ENCODE peak calls at places on chromosomes 16 and 17, in seven cellular contexts. One of them, this sample, is unnamed.

GRCh38 chr17:80455328-80455710 is 21.1 kb downstream of the NPTX1 start:
- DNase-seq in tibial artery: no peak
- DNase-seq in MCF 10A: peak
- DNase-seq in neural crest cell: peak
- DNase-seq in mesothelial cell of epicardium: no peak
- DNase-seq in omental fat pad: no peak
- DNase-seq in foreskin fibroblast: no peak
- DNase-seq in this sample: peak

GRCh38 chr17:50834786-50835562 is 412 bp upstream of the WFIKKN2 start:
- DNase-seq in mesothelial cell of epicardium: no peak
- DNase-seq in omental fat pad: no peak
- DNase-seq in neural crest cell: no peak
- DNase-seq in tibial artery: no peak
- DNase-seq in MCF 10A: no peak
- DNase-seq in foreskin fibroblast: peak
- DNase-seq in this sample: peak

GRCh38 chr17:45339646-45340605 is 23.1 kb upstream of the MAP3K14 start:
- DNase-seq in neural crest cell: no peak
- DNase-seq in omental fat pad: no peak
- DNase-seq in mesothelial cell of epicardium: no peak
- DNase-seq in MCF 10A: no peak
- DNase-seq in tibial artery: no peak
- DNase-seq in foreskin fibroblast: peak
- DNase-seq in this sample: no peak

GRCh38 chr16:85316321-85316919 is 204.1 kb upstream of the CIBAR2 start:
- DNase-seq in tibial artery: no peak
- DNase-seq in omental fat pad: no peak
- DNase-seq in foreskin fibroblast: peak
- DNase-seq in neural crest cell: peak
- DNase-seq in mesothelial cell of epicardium: no peak
- DNase-seq in MCF 10A: peak
- DNase-seq in this sample: peak

GRCh38 chr17:63701477-63702222 is 1.7 kb upstream of the LIMD2 start:
- DNase-seq in mesothelial cell of epicardium: no peak
- DNase-seq in MCF 10A: no peak
- DNase-seq in tibial artery: no peak
- DNase-seq in omental fat pad: no peak
- DNase-seq in neural crest cell: no peak
- DNase-seq in foreskin fibroblast: no peak
- DNase-seq in this sample: no peak

GRCh38 chr17:77516902-77517301 is 376.1 kb downstream of the SEC14L1 start:
- DNase-seq in MCF 10A: peak
- DNase-seq in foreskin fibroblast: peak
- DNase-seq in mesothelial cell of epicardium: no peak
- DNase-seq in tibial artery: no peak
- DNase-seq in neural crest cell: no peak
- DNase-seq in omental fat pad: no peak
- DNase-seq in this sample: no peak

GRCh38 chr17:596287-596686 is 118.4 kb downstream of the VPS53 start:
- DNase-seq in omental fat pad: no peak
- DNase-seq in MCF 10A: no peak
- DNase-seq in foreskin fibroblast: peak
- DNase-seq in neural crest cell: no peak
- DNase-seq in mesothelial cell of epicardium: no peak
- DNase-seq in tibial artery: no peak
- DNase-seq in this sample: no peak

GRCh38 chr17:10513284-10514067 is 4.9 kb downstream of the MYH1 start:
- DNase-seq in neural crest cell: no peak
- DNase-seq in MCF 10A: no peak
- DNase-seq in mesothelial cell of epicardium: no peak
- DNase-seq in tibial artery: peak
- DNase-seq in omental fat pad: no peak
- DNase-seq in foreskin fibroblast: no peak
- DNase-seq in this sample: no peak

GRCh38 chr17:72591500-72592241 is 470.9 kb downstream of the SOX9 start:
- DNase-seq in neural crest cell: peak
- DNase-seq in omental fat pad: no peak
- DNase-seq in MCF 10A: peak
- DNase-seq in mesothelial cell of epicardium: no peak
- DNase-seq in foreskin fibroblast: peak
- DNase-seq in tibial artery: no peak
- DNase-seq in this sample: peak

GRCh38 chr17:41631025-41631889 is 6.9 kb upstream of the KRT17 start:
- DNase-seq in foreskin fibroblast: no peak
- DNase-seq in mesothelial cell of epicardium: no peak
- DNase-seq in tibial artery: no peak
- DNase-seq in omental fat pad: no peak
- DNase-seq in neural crest cell: no peak
- DNase-seq in MCF 10A: no peak
- DNase-seq in this sample: no peak

GRCh38 chr16:85697441-85697840 is 8.7 kb upstream of the GINS2 start:
- DNase-seq in tibial artery: no peak
- DNase-seq in foreskin fibroblast: no peak
- DNase-seq in omental fat pad: no peak
- DNase-seq in MCF 10A: no peak
- DNase-seq in neural crest cell: no peak
- DNase-seq in mesothelial cell of epicardium: no peak
- DNase-seq in this sample: no peak

GRCh38 chr17:10156579-10157488 is 41.6 kb downstream of the GAS7 start:
- DNase-seq in mesothelial cell of epicardium: no peak
- DNase-seq in tibial artery: peak
- DNase-seq in omental fat pad: no peak
- DNase-seq in neural crest cell: no peak
- DNase-seq in MCF 10A: no peak
- DNase-seq in foreskin fibroblast: no peak
- DNase-seq in this sample: peak

GRCh38 chr17:9529033-9529748 is 46.4 kb downstream of the STX8 start:
- DNase-seq in MCF 10A: peak
- DNase-seq in mesothelial cell of epicardium: no peak
- DNase-seq in neural crest cell: no peak
- DNase-seq in omental fat pad: no peak
- DNase-seq in foreskin fibroblast: peak
- DNase-seq in tibial artery: no peak
- DNase-seq in this sample: no peak

DNA sequence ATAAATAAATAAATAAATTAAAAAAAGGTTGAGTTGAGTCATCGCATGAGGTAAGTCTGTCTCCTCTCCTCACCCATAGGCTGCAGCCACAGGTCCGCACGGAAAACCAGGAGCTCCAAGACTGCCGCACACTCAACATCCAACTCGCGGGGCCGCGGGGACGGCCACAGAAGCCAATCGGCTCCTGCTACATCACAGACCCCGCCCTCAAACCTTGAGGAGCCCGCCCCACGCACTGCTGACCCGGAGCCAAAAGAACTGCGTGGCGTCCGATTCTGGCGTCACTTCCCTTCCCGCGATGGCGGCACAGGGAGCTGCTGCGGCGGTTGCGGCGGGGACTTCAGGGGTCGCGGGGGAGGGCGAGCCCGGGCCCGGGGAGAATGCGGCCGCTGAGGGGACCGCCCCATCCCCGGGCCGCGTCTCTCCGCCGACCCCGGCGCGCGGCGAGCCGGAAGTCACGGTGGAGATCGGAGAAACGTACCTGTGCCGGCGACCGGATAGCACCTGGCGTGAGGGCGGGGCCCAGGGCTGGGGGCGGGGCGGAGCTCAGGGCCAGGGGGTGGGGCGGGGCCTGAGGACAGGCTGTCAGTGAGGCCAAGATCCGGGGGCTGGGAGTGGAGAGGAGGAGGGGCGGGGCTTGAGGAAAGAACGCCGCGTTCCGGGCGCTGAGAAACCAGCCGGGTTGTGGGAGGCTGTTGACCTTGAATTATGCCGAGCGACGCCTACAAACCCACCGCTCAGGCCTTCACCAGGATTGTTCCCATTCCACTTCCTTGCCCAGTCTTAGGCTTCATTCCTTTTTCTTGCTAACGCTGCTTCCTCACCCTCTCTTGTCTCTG is at the start of gene KAT8:
- DNase-seq in tibial artery: peak
- DNase-seq in omental fat pad: peak
- DNase-seq in neural crest cell: peak
- DNase-seq in foreskin fibroblast: peak
- DNase-seq in mesothelial cell of epicardium: peak
- DNase-seq in MCF 10A: peak
- DNase-seq in this sample: peak
- TF ChIP-seq CTCF in tibial artery: no peak
- TF ChIP-seq CTCF in omental fat pad: no peak
- TF ChIP-seq CTCF in neural crest cell: no peak
- TF ChIP-seq CTCF in foreskin fibroblast: no peak
- TF ChIP-seq CTCF in mesothelial cell of epicardium: no peak
- TF ChIP-seq CTCF in MCF 10A: no peak
- TF ChIP-seq CTCF in this sample: no peak

DNA sequence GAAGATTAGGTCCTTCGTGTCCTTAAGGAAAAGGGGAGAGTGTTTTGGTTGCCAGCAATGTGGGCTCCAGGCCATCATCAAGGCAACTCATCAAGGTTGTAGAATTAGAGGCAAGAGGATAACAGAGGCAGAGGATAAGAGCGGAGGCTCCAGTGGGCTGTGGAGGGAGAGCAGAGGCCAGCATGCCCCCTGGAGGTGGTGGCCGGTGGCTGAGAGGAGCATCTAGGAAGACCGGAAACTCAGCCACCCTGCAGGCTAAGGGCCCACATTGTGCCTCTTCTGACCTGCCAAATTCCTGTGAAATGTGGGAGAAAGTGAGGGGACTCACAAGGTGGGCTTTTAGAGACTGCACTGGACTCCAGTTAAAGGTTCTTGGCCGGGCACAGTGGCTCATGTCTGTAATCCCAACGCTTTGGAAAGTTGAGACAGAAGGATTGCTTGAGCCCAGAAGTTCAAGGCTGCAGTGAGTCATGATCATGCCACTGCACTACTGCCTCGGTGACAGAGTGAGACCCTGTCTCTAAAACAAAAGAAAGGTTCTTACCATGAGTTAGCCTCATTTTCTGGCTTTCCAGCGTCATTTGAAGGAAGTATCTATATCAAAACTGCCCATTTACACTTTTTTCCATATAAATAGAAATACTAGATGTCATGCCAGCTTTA is 62.7 kb upstream of the ADORA2B start:
- DNase-seq in omental fat pad: no peak
- DNase-seq in MCF 10A: no peak
- DNase-seq in mesothelial cell of epicardium: no peak
- DNase-seq in neural crest cell: no peak
- DNase-seq in tibial artery: no peak
- DNase-seq in foreskin fibroblast: no peak
- DNase-seq in this sample: no peak
- TF ChIP-seq CTCF in omental fat pad: no peak
- TF ChIP-seq CTCF in MCF 10A: no peak
- TF ChIP-seq CTCF in mesothelial cell of epicardium: no peak
- TF ChIP-seq CTCF in neural crest cell: no peak
- TF ChIP-seq CTCF in tibial artery: no peak
- TF ChIP-seq CTCF in foreskin fibroblast: no peak
- TF ChIP-seq CTCF in this sample: no peak

DNA sequence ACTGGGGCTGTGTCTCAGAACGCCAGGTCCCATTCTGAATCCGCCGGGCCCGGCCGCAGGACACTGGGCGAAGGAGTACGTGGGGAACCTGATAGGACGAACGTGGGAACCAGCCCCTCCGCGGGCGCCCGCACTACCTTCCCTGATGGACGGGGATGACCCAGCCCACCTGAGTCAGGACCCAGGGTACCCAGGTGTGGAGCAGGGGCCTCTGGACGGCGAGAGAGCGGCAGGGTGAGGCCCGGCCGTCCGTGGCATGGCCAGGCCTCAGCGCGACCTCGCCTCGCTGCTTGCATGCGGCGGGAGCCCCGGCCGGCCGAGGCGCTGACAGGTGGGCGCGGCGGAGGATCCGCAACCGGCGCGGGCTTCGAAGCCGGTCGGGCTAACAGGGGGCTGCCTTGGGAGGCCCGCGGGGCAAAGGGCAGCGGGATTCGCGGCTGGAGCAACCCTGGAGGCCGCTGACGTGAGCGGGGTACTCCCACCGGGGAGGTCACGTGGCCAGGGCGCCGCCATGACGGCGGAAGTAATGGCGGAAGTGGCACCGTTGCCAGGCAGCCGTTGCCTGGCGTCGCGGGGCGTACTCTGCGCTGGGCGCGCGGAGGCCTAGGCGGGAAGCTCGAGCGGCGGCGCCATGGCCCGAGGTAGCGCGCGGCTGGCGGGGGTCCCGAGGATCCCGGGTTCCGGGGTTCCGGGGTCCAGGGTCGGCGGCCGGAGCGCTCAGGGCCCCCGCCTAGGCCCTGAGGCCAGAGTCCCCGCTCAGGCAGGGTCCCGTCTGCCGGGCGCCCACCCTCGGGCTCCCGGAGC is at the start of gene WDR90:
- DNase-seq in tibial artery: peak
- DNase-seq in mesothelial cell of epicardium: peak
- DNase-seq in MCF 10A: peak
- DNase-seq in neural crest cell: peak
- DNase-seq in omental fat pad: peak
- DNase-seq in foreskin fibroblast: peak
- DNase-seq in this sample: peak
- TF ChIP-seq CTCF in tibial artery: no peak
- TF ChIP-seq CTCF in mesothelial cell of epicardium: no peak
- TF ChIP-seq CTCF in MCF 10A: no peak
- TF ChIP-seq CTCF in neural crest cell: no peak
- TF ChIP-seq CTCF in omental fat pad: no peak
- TF ChIP-seq CTCF in foreskin fibroblast: no peak
- TF ChIP-seq CTCF in this sample: no peak

DNA sequence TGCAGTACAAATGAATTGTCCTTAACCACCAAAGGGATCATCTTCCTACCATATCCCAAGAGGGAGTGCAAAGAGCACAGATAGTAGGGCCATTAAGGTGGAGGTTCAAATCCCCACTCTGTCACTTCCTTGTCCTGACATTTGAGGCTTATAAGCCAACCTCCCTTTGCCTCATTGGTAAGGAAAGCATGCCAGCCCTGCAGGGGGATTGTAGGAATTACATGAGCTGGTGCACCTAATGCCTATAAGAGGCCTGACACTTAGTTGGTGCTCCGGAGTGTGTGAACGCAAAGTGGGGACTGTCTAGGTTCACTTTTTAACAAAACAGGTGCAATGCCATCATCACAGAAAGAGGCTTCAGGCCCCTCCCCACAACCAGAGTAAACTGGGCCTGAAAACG is 374.4 kb downstream of the SNX29 start:
- DNase-seq in mesothelial cell of epicardium: no peak
- DNase-seq in neural crest cell: no peak
- DNase-seq in omental fat pad: no peak
- DNase-seq in MCF 10A: no peak
- DNase-seq in tibial artery: no peak
- DNase-seq in foreskin fibroblast: no peak
- DNase-seq in this sample: no peak
- TF ChIP-seq CTCF in mesothelial cell of epicardium: no peak
- TF ChIP-seq CTCF in neural crest cell: no peak
- TF ChIP-seq CTCF in omental fat pad: no peak
- TF ChIP-seq CTCF in MCF 10A: no peak
- TF ChIP-seq CTCF in tibial artery: no peak
- TF ChIP-seq CTCF in foreskin fibroblast: no peak
- TF ChIP-seq CTCF in this sample: no peak

This sample was measured in nephron progenitor cell.